ENCODE peak calls at places on chromosomes 11 and 22, in seven cellular contexts. One of them, this sample, is unnamed.

GRCh38 chr11:61472868-61473267 is 35.7 kb upstream of the LRRC10B start:
- DNase-seq in AG04450: no peak
- DNase-seq in thoracic aorta: no peak
- DNase-seq in neuronal stem cell: no peak
- DNase-seq in IMR-90: peak
- DNase-seq in fibroblast of villous mesenchyme: no peak
- DNase-seq in transverse colon: no peak
- DNase-seq in this sample: no peak

GRCh38 chr11:3835100-3835485 is 5.7 kb downstream of the RHOG start:
- DNase-seq in AG04450: no peak
- DNase-seq in thoracic aorta: no peak
- DNase-seq in neuronal stem cell: no peak
- DNase-seq in IMR-90: peak
- DNase-seq in fibroblast of villous mesenchyme: no peak
- DNase-seq in transverse colon: peak
- DNase-seq in this sample: no peak

GRCh38 chr11:124672531-124673215 is 866 bp downstream of the SIAE start:
- DNase-seq in AG04450: no peak
- DNase-seq in thoracic aorta: no peak
- DNase-seq in neuronal stem cell: no peak
- DNase-seq in IMR-90: no peak
- DNase-seq in fibroblast of villous mesenchyme: no peak
- DNase-seq in transverse colon: no peak
- DNase-seq in this sample: no peak

GRCh38 chr11:12706531-12707499 is 32.6 kb downstream of the TEAD1 start:
- DNase-seq in AG04450: no peak
- DNase-seq in thoracic aorta: no peak
- DNase-seq in neuronal stem cell: no peak
- DNase-seq in IMR-90: no peak
- DNase-seq in fibroblast of villous mesenchyme: peak
- DNase-seq in transverse colon: peak
- DNase-seq in this sample: peak

GRCh38 chr11:11461473-11461872 is 108.4 kb upstream of the CSNK2A3 start:
- DNase-seq in AG04450: no peak
- DNase-seq in thoracic aorta: no peak
- DNase-seq in neuronal stem cell: no peak
- DNase-seq in IMR-90: no peak
- DNase-seq in fibroblast of villous mesenchyme: no peak
- DNase-seq in transverse colon: no peak
- DNase-seq in this sample: no peak

GRCh38 chr11:100681064-100681502 is 6.0 kb upstream of the ARHGAP42 start:
- DNase-seq in AG04450: no peak
- DNase-seq in thoracic aorta: no peak
- DNase-seq in neuronal stem cell: no peak
- DNase-seq in IMR-90: peak
- DNase-seq in fibroblast of villous mesenchyme: peak
- DNase-seq in transverse colon: peak
- DNase-seq in this sample: peak

GRCh38 chr11:91790346-91790745 is 434.3 kb upstream of the FAT3 start:
- DNase-seq in AG04450: no peak
- DNase-seq in thoracic aorta: no peak
- DNase-seq in neuronal stem cell: no peak
- DNase-seq in IMR-90: no peak
- DNase-seq in fibroblast of villous mesenchyme: no peak
- DNase-seq in transverse colon: no peak
- DNase-seq in this sample: no peak

GRCh38 chr22:37525073-37525745 is 6.0 kb upstream of the CARD10 start:
- DNase-seq in AG04450: peak
- DNase-seq in thoracic aorta: no peak
- DNase-seq in neuronal stem cell: no peak
- DNase-seq in IMR-90: peak
- DNase-seq in fibroblast of villous mesenchyme: peak
- DNase-seq in transverse colon: no peak
- DNase-seq in this sample: no peak

GRCh38 chr11:87125257-87125656 is 87.5 kb downstream of the TMEM135 start:
- DNase-seq in AG04450: no peak
- DNase-seq in thoracic aorta: no peak
- DNase-seq in neuronal stem cell: no peak
- DNase-seq in IMR-90: no peak
- DNase-seq in fibroblast of villous mesenchyme: peak
- DNase-seq in transverse colon: no peak
- DNase-seq in this sample: no peak

GRCh38 chr22:28231423-28231822 is 312.4 kb upstream of the PITPNB start:
- DNase-seq in AG04450: no peak
- DNase-seq in thoracic aorta: no peak
- DNase-seq in neuronal stem cell: peak
- DNase-seq in IMR-90: peak
- DNase-seq in fibroblast of villous mesenchyme: peak
- DNase-seq in transverse colon: no peak
- DNase-seq in this sample: no peak

GRCh38 chr11:79076526-79077115 is 364.2 kb downstream of the TENM4 start:
- DNase-seq in AG04450: no peak
- DNase-seq in thoracic aorta: no peak
- DNase-seq in neuronal stem cell: no peak
- DNase-seq in IMR-90: no peak
- DNase-seq in fibroblast of villous mesenchyme: peak
- DNase-seq in transverse colon: peak
- DNase-seq in this sample: peak

GRCh38 chr11:9787981-9788521 is 124.2 kb downstream of the SWAP70 start:
- DNase-seq in AG04450: peak
- DNase-seq in thoracic aorta: peak
- DNase-seq in neuronal stem cell: no peak
- DNase-seq in IMR-90: peak
- DNase-seq in fibroblast of villous mesenchyme: peak
- DNase-seq in transverse colon: peak
- DNase-seq in this sample: peak

GRCh38 chr11:58945663-58946062 is 6.4 kb downstream of the GLYATL1 start:
- DNase-seq in AG04450: no peak
- DNase-seq in thoracic aorta: no peak
- DNase-seq in neuronal stem cell: no peak
- DNase-seq in IMR-90: no peak
- DNase-seq in fibroblast of villous mesenchyme: no peak
- DNase-seq in transverse colon: no peak
- DNase-seq in this sample: no peak

DNA sequence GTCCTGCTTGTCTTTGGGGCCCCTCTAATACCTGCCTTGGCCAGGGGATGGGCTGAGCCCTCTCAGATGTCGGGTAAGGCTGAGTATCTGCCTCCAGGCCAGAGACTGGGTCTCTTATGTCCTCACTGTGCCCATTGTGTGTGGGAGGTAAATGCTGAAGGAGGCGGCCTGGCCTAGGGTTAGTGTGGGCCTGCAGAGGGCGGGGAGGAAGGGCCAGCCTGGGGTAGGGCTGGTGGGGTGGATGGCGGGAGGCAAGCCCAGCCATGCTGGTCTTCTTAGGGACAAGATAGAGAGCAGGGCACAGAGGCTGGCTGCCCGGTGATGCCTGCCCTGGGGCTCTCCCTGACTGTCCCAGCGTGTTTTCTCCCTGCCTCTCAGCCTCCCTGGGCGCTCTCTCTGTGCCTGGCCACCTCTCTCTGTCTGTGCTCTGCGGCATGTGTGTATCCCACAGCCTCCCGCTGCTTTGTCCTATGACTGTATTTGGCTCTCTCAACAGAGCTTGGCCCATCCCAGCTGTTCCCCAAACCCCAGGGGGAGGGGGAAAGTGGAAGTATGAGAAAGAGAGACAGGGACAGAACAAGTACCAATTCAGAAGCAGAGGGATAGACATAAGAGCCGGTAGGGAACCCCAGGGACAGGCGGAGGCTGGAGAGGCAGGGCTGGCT is 57.0 kb downstream of the PDE2A start:
- DNase-seq in AG04450: no peak
- DNase-seq in thoracic aorta: no peak
- DNase-seq in neuronal stem cell: no peak
- DNase-seq in IMR-90: peak
- DNase-seq in fibroblast of villous mesenchyme: peak
- DNase-seq in transverse colon: peak
- DNase-seq in this sample: no peak
- H3K4me3 ChIP-seq in AG04450: no peak
- H3K4me3 ChIP-seq in thoracic aorta: no peak
- H3K4me3 ChIP-seq in neuronal stem cell: no peak
- H3K4me3 ChIP-seq in IMR-90: no peak
- H3K4me3 ChIP-seq in fibroblast of villous mesenchyme: no peak
- H3K4me3 ChIP-seq in transverse colon: no peak
- H3K4me3 ChIP-seq in this sample: no peak

GRCh38 chr11:72767203-72768062 is 15.2 kb upstream of the ARAP1 start:
- DNase-seq in AG04450: no peak
- DNase-seq in thoracic aorta: no peak
- DNase-seq in neuronal stem cell: no peak
- DNase-seq in IMR-90: no peak
- DNase-seq in fibroblast of villous mesenchyme: no peak
- DNase-seq in transverse colon: no peak
- DNase-seq in this sample: no peak
- H3K4me3 ChIP-seq in AG04450: no peak
- H3K4me3 ChIP-seq in thoracic aorta: no peak
- H3K4me3 ChIP-seq in neuronal stem cell: no peak
- H3K4me3 ChIP-seq in IMR-90: no peak
- H3K4me3 ChIP-seq in fibroblast of villous mesenchyme: no peak
- H3K4me3 ChIP-seq in transverse colon: no peak
- H3K4me3 ChIP-seq in this sample: no peak

GRCh38 chr11:65576232-65576866 is 496 bp downstream of the EHBP1L1 start:
- DNase-seq in AG04450: no peak
- DNase-seq in thoracic aorta: no peak
- DNase-seq in neuronal stem cell: no peak
- DNase-seq in IMR-90: no peak
- DNase-seq in fibroblast of villous mesenchyme: no peak
- DNase-seq in transverse colon: no peak
- DNase-seq in this sample: no peak

GRCh38 chr11:65577756-65578109 is 1.9 kb downstream of the EHBP1L1 start:
- DNase-seq in AG04450: no peak
- DNase-seq in thoracic aorta: no peak
- DNase-seq in neuronal stem cell: no peak
- DNase-seq in IMR-90: no peak
- DNase-seq in fibroblast of villous mesenchyme: no peak
- DNase-seq in transverse colon: peak
- DNase-seq in this sample: no peak

GRCh38 chr11:65575568-65576231 is at the start of gene EHBP1L1:
- DNase-seq in AG04450: no peak
- DNase-seq in thoracic aorta: no peak
- DNase-seq in neuronal stem cell: no peak
- DNase-seq in IMR-90: peak
- DNase-seq in fibroblast of villous mesenchyme: peak
- DNase-seq in transverse colon: peak
- DNase-seq in this sample: peak

GRCh38 chr11:65578134-65578533 is 2.3 kb downstream of the EHBP1L1 start:
- DNase-seq in AG04450: no peak
- DNase-seq in thoracic aorta: no peak
- DNase-seq in neuronal stem cell: no peak
- DNase-seq in IMR-90: no peak
- DNase-seq in fibroblast of villous mesenchyme: no peak
- DNase-seq in transverse colon: peak
- DNase-seq in this sample: no peak

GRCh38 chr11:65576867-65577755 is 1.3 kb downstream of the EHBP1L1 start:
- DNase-seq in AG04450: no peak
- DNase-seq in thoracic aorta: peak
- DNase-seq in neuronal stem cell: no peak
- DNase-seq in IMR-90: peak
- DNase-seq in fibroblast of villous mesenchyme: peak
- DNase-seq in transverse colon: peak
- DNase-seq in this sample: no peak
- H3K4me3 ChIP-seq in AG04450: peak
- H3K4me3 ChIP-seq in thoracic aorta: peak
- H3K4me3 ChIP-seq in neuronal stem cell: no peak
- H3K4me3 ChIP-seq in IMR-90: peak
- H3K4me3 ChIP-seq in fibroblast of villous mesenchyme: peak
- H3K4me3 ChIP-seq in transverse colon: peak
- H3K4me3 ChIP-seq in this sample: peak

DNA sequence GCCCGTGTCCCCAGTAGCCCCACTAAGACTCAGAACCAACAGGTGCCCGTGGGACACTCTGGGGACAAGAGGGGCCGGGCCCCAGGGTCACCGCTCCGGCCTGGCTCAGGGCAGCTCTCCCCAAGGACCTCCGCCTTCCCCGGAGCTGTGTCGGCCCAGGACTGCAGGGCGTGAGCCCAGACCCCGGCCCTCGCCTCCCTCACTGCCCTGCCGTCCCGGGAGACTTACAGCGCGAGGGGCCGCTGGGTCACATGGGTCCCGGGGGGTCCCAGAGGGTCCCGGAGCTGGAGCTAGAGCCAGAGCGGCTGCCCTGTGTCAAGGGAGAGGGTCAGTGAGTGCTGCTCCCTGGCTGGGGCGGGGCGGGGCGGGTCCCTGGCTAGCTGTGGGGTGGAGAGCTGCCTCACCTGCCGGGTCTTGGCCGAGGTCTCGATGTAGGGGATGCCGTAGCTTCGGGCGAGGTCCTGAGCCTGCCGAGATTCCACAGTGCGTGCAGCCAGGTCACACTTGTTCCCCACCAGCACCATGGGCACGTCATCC is 2.3 kb downstream of the HRAS start:
- DNase-seq in AG04450: no peak
- DNase-seq in thoracic aorta: no peak
- DNase-seq in neuronal stem cell: no peak
- DNase-seq in IMR-90: no peak
- DNase-seq in fibroblast of villous mesenchyme: no peak
- DNase-seq in transverse colon: no peak
- DNase-seq in this sample: no peak
- H3K4me3 ChIP-seq in AG04450: no peak
- H3K4me3 ChIP-seq in thoracic aorta: no peak
- H3K4me3 ChIP-seq in neuronal stem cell: no peak
- H3K4me3 ChIP-seq in IMR-90: no peak
- H3K4me3 ChIP-seq in fibroblast of villous mesenchyme: no peak
- H3K4me3 ChIP-seq in transverse colon: no peak
- H3K4me3 ChIP-seq in this sample: no peak

DNA sequence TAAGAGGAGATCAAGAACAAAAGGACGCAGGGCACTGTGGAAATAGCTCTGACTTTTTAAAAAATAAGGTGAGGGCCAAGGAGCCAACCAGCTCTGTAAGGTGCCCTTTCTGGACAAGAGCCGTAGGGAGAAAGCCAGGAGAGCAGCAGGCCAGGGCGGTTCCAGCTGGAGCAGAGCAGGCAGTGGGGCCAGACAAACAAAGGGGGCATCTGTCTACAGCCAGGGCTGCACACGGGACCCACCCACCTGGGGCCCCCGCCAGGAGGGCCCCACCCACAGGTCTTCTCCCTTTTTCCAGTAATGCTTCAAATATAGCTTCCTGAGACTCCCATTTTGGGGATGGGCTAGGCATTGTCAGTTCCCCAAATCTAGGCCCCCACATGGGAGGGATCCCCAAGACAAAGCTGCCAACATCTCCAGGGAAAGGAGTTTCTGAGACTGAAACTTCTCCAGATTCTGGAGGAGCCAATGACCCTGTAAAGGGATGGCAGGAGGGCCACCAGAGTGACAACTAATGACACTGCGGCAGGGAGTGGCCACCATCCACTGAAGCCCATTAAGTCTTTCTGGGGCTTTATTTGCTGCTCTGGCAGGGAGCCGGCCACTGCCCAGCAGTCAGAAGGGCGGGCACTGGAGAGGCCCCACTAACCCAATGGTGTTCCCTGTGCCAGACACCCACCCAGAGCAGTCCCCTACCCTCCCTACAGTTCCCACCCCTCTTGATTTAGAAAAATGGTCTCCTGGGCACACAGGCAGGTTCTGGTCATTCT is 1.9 kb downstream of the ZFTA start:
- DNase-seq in AG04450: no peak
- DNase-seq in thoracic aorta: no peak
- DNase-seq in neuronal stem cell: no peak
- DNase-seq in IMR-90: no peak
- DNase-seq in fibroblast of villous mesenchyme: no peak
- DNase-seq in transverse colon: no peak
- DNase-seq in this sample: no peak
- H3K4me3 ChIP-seq in AG04450: peak
- H3K4me3 ChIP-seq in thoracic aorta: peak
- H3K4me3 ChIP-seq in neuronal stem cell: no peak
- H3K4me3 ChIP-seq in IMR-90: peak
- H3K4me3 ChIP-seq in fibroblast of villous mesenchyme: peak
- H3K4me3 ChIP-seq in transverse colon: no peak
- H3K4me3 ChIP-seq in this sample: no peak

This sample was measured in GM12865.